ENCODE peak calls at places on chromosomes 11 and 22, in eight cellular contexts. R, X, B, W, K, Y, G and N are unnamed samples.

GRCh38 chr11:122105009-122105828 is 10.8 kb downstream of the BLID start:
- DNase-seq in R (no peak), X (no peak), B (peak; percentile 24), W (no peak), K (no peak), Y (peak; percentile 38), G (no peak), N (no peak)

GRCh38 chr11:94563176-94563847 is 3.9 kb upstream of the PIWIL4 start:
- DNase-seq in R (no peak), X (no peak), B (no peak), W (no peak), K (no peak), Y (no peak), G (no peak), N (no peak)

GRCh38 chr11:12048936-12049790 is 40.7 kb upstream of the DKK3 start:
- DNase-seq in R (no peak), X (no peak), B (no peak), W (no peak), K (no peak), Y (no peak), G (no peak), N (no peak)

GRCh38 chr11:120974466-120974865 is 49.4 kb upstream of the TBCEL start:
- DNase-seq in R (no peak), X (no peak), B (no peak), W (no peak), K (no peak), Y (no peak), G (no peak), N (no peak)

GRCh38 chr22:27135582-27135981 is 478.2 kb downstream of the MIAT start:
- DNase-seq in R (no peak), X (no peak), B (no peak), W (no peak), K (no peak), Y (no peak), G (no peak), N (no peak)

GRCh38 chr11:112874959-112875358 is 86.3 kb upstream of the NCAM1 start:
- DNase-seq in R (no peak), X (no peak), B (no peak), W (no peak), K (no peak), Y (no peak), G (no peak), N (peak; percentile 56)

GRCh38 chr11:105164226-105164625 is 24.7 kb upstream of the CARD18 start:
- DNase-seq in R (no peak), X (no peak), B (no peak), W (no peak), K (no peak), Y (no peak), G (no peak), N (no peak)

GRCh38 chr11:2202071-2202899 is 30.7 kb upstream of the TH start:
- DNase-seq in R (no peak), X (no peak), B (no peak), W (peak; percentile 87), K (no peak), Y (no peak), G (no peak), N (no peak)

GRCh38 chr22:19201858-19202798 is 23.6 kb upstream of the SLC25A1 start:
- DNase-seq in R (no peak), X (no peak), B (no peak), W (no peak), K (no peak), Y (no peak), G (no peak), N (no peak)